ENCODE peak calls at places on chromosomes 16 and 17, in eight cellular contexts. One of them, this sample, is unnamed. For H3K9me3 and H3K27me3, the result is how much of the 10 kb centered on the place peaks cover.

GRCh38 chr17:5898406-5898805 is 171.8 kb upstream of the WSCD1 start:
- DNase-seq in cardiac muscle cell: no peak
- DNase-seq in osteoblast: no peak
- DNase-seq in A673: no peak
- DNase-seq in aorta: no peak
- DNase-seq in lower lobe of right lung: no peak
- DNase-seq in heart left ventricle: no peak
- DNase-seq in adrenal gland: no peak
- DNase-seq in this sample: no peak

GRCh38 chr16:1494129-1494640 is 1.0 kb downstream of the TELO2 start:
- DNase-seq in A673: peak
- DNase-seq in osteoblast: peak
- DNase-seq in cardiac muscle cell: peak
- DNase-seq in heart left ventricle: peak
- DNase-seq in lower lobe of right lung: peak
- DNase-seq in aorta: peak
- DNase-seq in adrenal gland: peak
- DNase-seq in this sample: peak

GRCh38 chr17:79797492-79798295 is 817 bp upstream of the CBX8 start:
- DNase-seq in A673: peak
- DNase-seq in cardiac muscle cell: no peak
- DNase-seq in osteoblast: peak
- DNase-seq in heart left ventricle: no peak
- DNase-seq in aorta: no peak
- DNase-seq in lower lobe of right lung: no peak
- DNase-seq in adrenal gland: no peak
- DNase-seq in this sample: peak

GRCh38 chr17:44221072-44221861 is 1.8 kb upstream of the UBTF start:
- DNase-seq in adrenal gland: peak
- DNase-seq in aorta: peak
- DNase-seq in cardiac muscle cell: peak
- DNase-seq in A673: peak
- DNase-seq in heart left ventricle: peak
- DNase-seq in lower lobe of right lung: peak
- DNase-seq in osteoblast: peak
- DNase-seq in this sample: peak

GRCh38 chr17:52138752-52139151 is 19.8 kb downstream of the CA10 start:
- DNase-seq in aorta: no peak
- DNase-seq in osteoblast: no peak
- DNase-seq in lower lobe of right lung: no peak
- DNase-seq in heart left ventricle: no peak
- DNase-seq in cardiac muscle cell: no peak
- DNase-seq in A673: no peak
- DNase-seq in adrenal gland: no peak
- DNase-seq in this sample: no peak

GRCh38 chr16:88839026-88839529 is 17.7 kb downstream of the GALNS start:
- DNase-seq in heart left ventricle: no peak
- DNase-seq in adrenal gland: no peak
- DNase-seq in lower lobe of right lung: no peak
- DNase-seq in cardiac muscle cell: no peak
- DNase-seq in osteoblast: no peak
- DNase-seq in A673: no peak
- DNase-seq in aorta: peak
- DNase-seq in this sample: no peak

GRCh38 chr17:41334385-41334784 is 16.2 kb downstream of the KRT33A start:
- DNase-seq in A673: peak
- DNase-seq in lower lobe of right lung: no peak
- DNase-seq in aorta: no peak
- DNase-seq in adrenal gland: no peak
- DNase-seq in cardiac muscle cell: no peak
- DNase-seq in heart left ventricle: no peak
- DNase-seq in osteoblast: no peak
- DNase-seq in this sample: no peak

GRCh38 chr16:10579575-10579964 is 828 bp downstream of the EMP2 start:
- DNase-seq in A673: no peak
- DNase-seq in heart left ventricle: no peak
- DNase-seq in osteoblast: no peak
- DNase-seq in cardiac muscle cell: no peak
- DNase-seq in lower lobe of right lung: no peak
- DNase-seq in adrenal gland: no peak
- DNase-seq in aorta: no peak
- DNase-seq in this sample: no peak

GRCh38 chr16:69089091-69089912 is 16.2 kb upstream of the HAS3 start:
- DNase-seq in heart left ventricle: no peak
- DNase-seq in A673: no peak
- DNase-seq in osteoblast: no peak
- DNase-seq in adrenal gland: peak
- DNase-seq in cardiac muscle cell: no peak
- DNase-seq in lower lobe of right lung: peak
- DNase-seq in aorta: no peak
- DNase-seq in this sample: no peak

GRCh38 chr17:22510504-22510903 is 818.2 kb downstream of the KCNJ18 start:
- DNase-seq in aorta: no peak
- DNase-seq in A673: no peak
- DNase-seq in lower lobe of right lung: no peak
- DNase-seq in heart left ventricle: no peak
- DNase-seq in cardiac muscle cell: no peak
- DNase-seq in adrenal gland: no peak
- DNase-seq in osteoblast: peak
- DNase-seq in this sample: no peak
- H3K9me3 ChIP-seq in aorta: under half
- H3K9me3 ChIP-seq in A673: under half
- H3K9me3 ChIP-seq in lower lobe of right lung: under half
- H3K9me3 ChIP-seq in heart left ventricle: under half
- H3K9me3 ChIP-seq in cardiac muscle cell: under half
- H3K9me3 ChIP-seq in adrenal gland: under half
- H3K9me3 ChIP-seq in osteoblast: under half
- H3K9me3 ChIP-seq in this sample: under half

GRCh38 chr17:48406936-48407567 is 23.0 kb downstream of the SKAP1 start:
- DNase-seq in heart left ventricle: no peak
- DNase-seq in cardiac muscle cell: no peak
- DNase-seq in A673: peak
- DNase-seq in lower lobe of right lung: no peak
- DNase-seq in aorta: no peak
- DNase-seq in osteoblast: no peak
- DNase-seq in adrenal gland: no peak
- DNase-seq in this sample: no peak
- H3K27me3 ChIP-seq in heart left ventricle: half or more
- H3K27me3 ChIP-seq in cardiac muscle cell: under half
- H3K27me3 ChIP-seq in A673: under half
- H3K27me3 ChIP-seq in lower lobe of right lung: under half
- H3K27me3 ChIP-seq in aorta: under half
- H3K27me3 ChIP-seq in osteoblast: under half
- H3K27me3 ChIP-seq in adrenal gland: under half
- H3K27me3 ChIP-seq in this sample: under half

DNA sequence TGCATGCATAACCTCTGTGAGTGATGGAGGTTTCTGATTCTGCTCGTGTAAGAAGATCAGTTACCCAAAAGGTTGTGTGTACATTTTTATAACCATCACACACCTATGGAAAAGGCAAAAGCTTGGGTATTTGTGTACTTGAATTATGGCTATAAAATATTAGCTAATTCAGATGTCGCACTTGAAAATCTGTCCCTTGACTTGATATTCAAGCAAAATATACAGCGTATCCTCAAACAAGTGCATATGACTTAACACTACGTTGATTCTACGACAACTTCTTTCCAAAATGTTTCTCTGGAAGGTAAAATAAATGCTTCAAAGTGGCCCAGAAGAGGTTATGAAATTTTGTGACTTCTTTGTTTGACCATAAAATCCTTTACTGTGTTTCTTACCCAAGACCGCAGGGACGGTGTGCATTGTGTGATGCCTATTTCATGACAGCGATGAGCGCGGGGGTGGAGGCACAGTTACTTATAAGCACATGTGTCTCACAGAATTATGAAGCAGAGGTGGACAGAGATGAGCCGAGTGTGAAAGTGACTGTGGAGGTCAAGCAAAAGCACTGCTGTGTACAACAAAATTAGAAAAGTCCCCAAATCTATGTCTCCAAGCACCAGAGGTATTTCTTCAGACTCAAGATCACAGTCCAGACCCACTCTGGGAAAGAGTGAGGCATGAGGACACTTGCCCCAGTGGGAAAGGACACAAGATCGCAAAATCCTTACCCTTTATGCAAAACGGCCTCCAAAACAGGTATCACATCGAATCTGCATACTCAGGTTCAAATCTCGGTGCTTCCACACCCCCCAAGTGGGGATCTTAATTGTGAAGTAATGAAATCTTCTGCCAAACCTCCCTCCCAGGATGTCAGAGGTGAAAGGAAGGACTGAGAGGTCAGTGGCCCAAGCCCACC is 4.1 kb upstream of the HOXB9 start:
- DNase-seq in adrenal gland: no peak
- DNase-seq in cardiac muscle cell: no peak
- DNase-seq in A673: no peak
- DNase-seq in lower lobe of right lung: no peak
- DNase-seq in aorta: no peak
- DNase-seq in osteoblast: peak
- DNase-seq in heart left ventricle: no peak
- DNase-seq in this sample: no peak
- H3K4me3 ChIP-seq in adrenal gland: no peak
- H3K4me3 ChIP-seq in cardiac muscle cell: no peak
- H3K4me3 ChIP-seq in A673: no peak
- H3K4me3 ChIP-seq in lower lobe of right lung: no peak
- H3K4me3 ChIP-seq in aorta: no peak
- H3K4me3 ChIP-seq in osteoblast: no peak
- H3K4me3 ChIP-seq in heart left ventricle: no peak
- H3K4me3 ChIP-seq in this sample: no peak

GRCh38 chr17:22253007-22253406 is 560.7 kb downstream of the KCNJ18 start:
- DNase-seq in A673: no peak
- DNase-seq in lower lobe of right lung: no peak
- DNase-seq in aorta: no peak
- DNase-seq in cardiac muscle cell: no peak
- DNase-seq in osteoblast: no peak
- DNase-seq in adrenal gland: no peak
- DNase-seq in heart left ventricle: no peak
- DNase-seq in this sample: no peak
- H3K9me3 ChIP-seq in A673: half or more
- H3K9me3 ChIP-seq in lower lobe of right lung: under half
- H3K9me3 ChIP-seq in aorta: under half
- H3K9me3 ChIP-seq in cardiac muscle cell: under half
- H3K9me3 ChIP-seq in osteoblast: under half
- H3K9me3 ChIP-seq in adrenal gland: under half
- H3K9me3 ChIP-seq in heart left ventricle: under half
- H3K9me3 ChIP-seq in this sample: under half

GRCh38 chr17:57256708-57257112 is 387 bp downstream of the MSI2 start:
- DNase-seq in lower lobe of right lung: peak
- DNase-seq in heart left ventricle: no peak
- DNase-seq in osteoblast: no peak
- DNase-seq in cardiac muscle cell: peak
- DNase-seq in aorta: peak
- DNase-seq in adrenal gland: peak
- DNase-seq in A673: peak
- DNase-seq in this sample: peak
- H3K27me3 ChIP-seq in lower lobe of right lung: under half
- H3K27me3 ChIP-seq in heart left ventricle: under half
- H3K27me3 ChIP-seq in osteoblast: under half
- H3K27me3 ChIP-seq in cardiac muscle cell: under half
- H3K27me3 ChIP-seq in aorta: under half
- H3K27me3 ChIP-seq in adrenal gland: under half
- H3K27me3 ChIP-seq in A673: under half
- H3K27me3 ChIP-seq in this sample: under half

DNA sequence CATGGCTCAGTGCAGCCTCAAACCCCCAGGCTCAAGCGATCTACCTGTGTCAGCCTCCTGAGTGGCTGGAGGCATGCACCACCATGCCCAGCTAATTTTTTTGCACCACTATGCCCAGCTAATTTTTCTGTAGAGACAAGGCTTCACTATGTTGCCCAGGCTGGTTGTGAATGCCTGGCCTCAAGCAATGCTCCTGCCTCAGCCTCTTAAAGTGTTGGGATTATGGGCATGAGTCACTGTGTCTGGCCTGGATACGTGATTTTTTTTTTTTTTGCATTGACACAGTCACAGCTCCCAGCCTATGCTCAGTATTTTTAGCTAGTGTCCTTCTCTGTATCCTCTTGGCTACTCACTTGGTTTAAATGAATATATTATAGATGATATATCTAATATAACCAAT is 377.0 kb upstream of the TNRC6C start:
- DNase-seq in aorta: no peak
- DNase-seq in lower lobe of right lung: peak
- DNase-seq in cardiac muscle cell: no peak
- DNase-seq in A673: peak
- DNase-seq in osteoblast: no peak
- DNase-seq in heart left ventricle: no peak
- DNase-seq in adrenal gland: no peak
- DNase-seq in this sample: no peak
- H3K4me3 ChIP-seq in aorta: no peak
- H3K4me3 ChIP-seq in lower lobe of right lung: no peak
- H3K4me3 ChIP-seq in cardiac muscle cell: no peak
- H3K4me3 ChIP-seq in A673: no peak
- H3K4me3 ChIP-seq in osteoblast: no peak
- H3K4me3 ChIP-seq in heart left ventricle: no peak
- H3K4me3 ChIP-seq in adrenal gland: no peak
- H3K4me3 ChIP-seq in this sample: no peak

DNA sequence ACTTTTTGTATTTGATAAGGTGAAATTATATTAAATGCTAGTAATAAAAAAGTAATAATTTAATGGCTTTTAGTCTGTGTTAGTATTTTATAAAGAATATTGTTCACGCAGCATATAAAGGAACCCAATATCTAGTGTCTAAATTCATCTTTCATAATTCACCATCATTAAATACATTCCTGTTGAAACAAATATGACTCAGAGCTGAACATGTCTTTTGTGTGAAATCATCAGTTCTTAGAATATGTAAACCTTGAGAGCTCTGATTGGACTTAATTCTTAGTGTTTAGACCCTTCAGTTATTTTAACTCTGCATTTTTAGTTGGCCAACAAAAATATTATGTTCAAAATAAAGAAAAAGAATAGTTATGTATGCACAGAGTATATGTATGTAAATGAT is 71.8 kb downstream of the ABHD15 start:
- DNase-seq in osteoblast: peak
- DNase-seq in cardiac muscle cell: no peak
- DNase-seq in adrenal gland: no peak
- DNase-seq in A673: no peak
- DNase-seq in heart left ventricle: no peak
- DNase-seq in lower lobe of right lung: no peak
- DNase-seq in aorta: no peak
- DNase-seq in this sample: no peak
- H3K9me3 ChIP-seq in osteoblast: under half
- H3K9me3 ChIP-seq in cardiac muscle cell: under half
- H3K9me3 ChIP-seq in adrenal gland: under half
- H3K9me3 ChIP-seq in A673: under half
- H3K9me3 ChIP-seq in heart left ventricle: under half
- H3K9me3 ChIP-seq in lower lobe of right lung: under half
- H3K9me3 ChIP-seq in aorta: under half
- H3K9me3 ChIP-seq in this sample: under half